ENCODE peak calls at places on chromosomes 12 and 14, in eight cellular contexts. D is activated T-cell treated with anti-CD3 and anti-CD28 coated beads for 1 hour; Q is activated CD8-positive, alpha-beta memory T cell treated with anti-CD3 and anti-CD28 coated beads for 4 hours; N is activated gamma-delta T cell treated with Interleukin-2 at 50 U/mL for 16 hours; C is Ammon's horn; P is amygdala; J is RWPE1; F is ELR. M is an unnamed sample.

GRCh38 chr12:77151030-77151429 is 85.7 kb upstream of the E2F7 start:
- DNase-seq in D (no peak), Q (no peak), N (no peak), C (no peak), P (no peak), J (peak; percentile 13), F (no peak), M (no peak)

GRCh38 chr14:74638066-74638465 is 26.0 kb upstream of the LTBP2 start:
- DNase-seq in D (no peak), Q (no peak), N (no peak), C (peak; percentile 10), P (no peak), J (no peak), F (no peak), M (no peak)

GRCh38 chr14:53432378-53432802 is 279.3 kb upstream of the DDHD1 start:
- DNase-seq in D (no peak), Q (no peak), N (no peak), C (no peak), P (no peak), J (peak; percentile 57), F (peak; percentile 57), M (no peak)

GRCh38 chr12:117063162-117063911 is 35.9 kb downstream of the TESC start:
- DNase-seq in D (no peak), Q (no peak), N (peak; percentile 24), C (peak; percentile 75), P (peak; percentile 36), J (no peak), F (no peak), M (peak; percentile 73)

GRCh38 chr14:65750906-65751305 is 338.4 kb downstream of the FUT8 start:
- DNase-seq in D (no peak), Q (no peak), N (no peak), C (no peak), P (no peak), J (no peak), F (no peak), M (no peak)

GRCh38 chr12:64673490-64674169 is 63.3 kb downstream of the RASSF3 start:
- DNase-seq in D (no peak), Q (no peak), N (no peak), C (no peak), P (no peak), J (no peak), F (no peak), M (no peak)

GRCh38 chr12:7642876-7643309 is 22.8 kb downstream of the APOBEC1 start:
- DNase-seq in D (no peak), Q (no peak), N (no peak), C (no peak), P (no peak), J (no peak), F (peak; percentile 58), M (no peak)

GRCh38 chr12:114841557-114842251 is 157.7 kb upstream of the TBX3 start:
- DNase-seq in D (no peak), Q (no peak), N (no peak), C (no peak), P (no peak), J (peak; percentile 45), F (no peak), M (no peak)

GRCh38 chr14:89108608-89109007 is 284.2 kb downstream of the TTC8 start:
- DNase-seq in D (no peak), Q (no peak), N (no peak), C (no peak), P (no peak), J (no peak), F (no peak), M (no peak)

GRCh38 chr14:49961270-49962222 is 68.7 kb downstream of the ARF6 start:
- DNase-seq in D (no peak), Q (no peak), N (no peak), C (no peak), P (no peak), J (peak; percentile 76), F (peak; percentile 33), M (no peak)

GRCh38 chr12:59491877-59492276 is 104.0 kb upstream of the SLC16A7 start:
- DNase-seq in D (no peak), Q (no peak), N (no peak), C (no peak), P (no peak), J (no peak), F (no peak), M (no peak)

GRCh38 chr12:131205534-131205933 is 251.8 kb downstream of the ADGRD1 start:
- DNase-seq in D (no peak), Q (no peak), N (no peak), C (no peak), P (no peak), J (no peak), F (no peak), M (no peak)

GRCh38 chr12:75964150-75964549 is 67.4 kb downstream of the PHLDA1 start:
- DNase-seq in D (no peak), Q (no peak), N (no peak), C (peak; percentile 45), P (no peak), J (no peak), F (no peak), M (no peak)

GRCh38 chr12:42859612-42860011 is 270.1 kb upstream of the PRICKLE1 start:
- DNase-seq in D (no peak), Q (no peak), N (no peak), C (peak; percentile 9), P (no peak), J (no peak), F (no peak), M (no peak)

GRCh38 chr12:11755311-11755930 is 105.9 kb downstream of the ETV6 start:
- DNase-seq in D (no peak), Q (no peak), N (no peak), C (no peak), P (no peak), J (no peak), F (no peak), M (no peak)

GRCh38 chr12:27667540-27667939 is 28.7 kb upstream of the REP15 start:
- DNase-seq in D (no peak), Q (no peak), N (no peak), C (no peak), P (no peak), J (no peak), F (peak; percentile 30), M (no peak)

GRCh38 chr12:13562915-13563742 is 366.6 kb downstream of the EMP1 start:
- DNase-seq in D (no peak), Q (no peak), N (no peak), C (no peak), P (no peak), J (no peak), F (no peak), M (no peak)

GRCh38 chr12:13505636-13506035 is 309.1 kb downstream of the EMP1 start:
- DNase-seq in D (no peak), Q (no peak), N (no peak), C (no peak), P (no peak), J (no peak), F (no peak), M (no peak)

GRCh38 chr14:53060046-53060445 is 93.1 kb downstream of the DDHD1 start:
- DNase-seq in D (no peak), Q (no peak), N (no peak), C (no peak), P (no peak), J (no peak), F (peak; percentile 35), M (no peak)

M was measured in anterior cingulate cortex.